ENCODE peak calls at places on chromosomes 5 and 9, in seven cellular contexts. Q is activated naive CD8-positive, alpha-beta T cell treated with anti-CD3 and anti-CD28 coated beads, Interleukin-2, amount 50 U/mL, for 24 hours; R is kidney; N is Caco-2; M is stimulated activated CD8-positive, alpha-beta memory T cell treated with anti-CD3 and anti-CD28 coated beads, Interleukin-2, amount 100 ng/mL, for 48 hours; C is stimulated activated CD4-positive, alpha-beta T cell treated with anti-CD3 and anti-CD28 coated beads, TNF-alpha, amount 100 ng/mL, for 4 hours; Y is kidney glomerular epithelial cell. H is an unnamed sample.

GRCh38 chr5:172492097-172492840 is 37.9 kb upstream of the SH3PXD2B start:
- DNase-seq in Q (no peak), R (no peak), N (no peak), M (no peak), C (no peak), Y (no peak), H (no peak)

GRCh38 chr9:129341991-129342348 is 163.9 kb upstream of the IER5L start:
- DNase-seq in Q (no peak), R (no peak), N (no peak), M (no peak), C (no peak), Y (no peak), H (no peak)

GRCh38 chr5:33721491-33722245 is 170.1 kb downstream of the ADAMTS12 start:
- DNase-seq in Q (no peak), R (no peak), N (no peak), M (no peak), C (no peak), Y (no peak), H (no peak)

GRCh38 chr5:107388111-107388861 is 282.5 kb downstream of the EFNA5 start:
- DNase-seq in Q (no peak), R (no peak), N (no peak), M (no peak), C (no peak), Y (peak), H (no peak)

GRCh38 chr5:174751154-174751990 is 27.0 kb downstream of the MSX2 start:
- DNase-seq in Q (no peak), R (peak), N (no peak), M (no peak), C (no peak), Y (no peak), H (no peak)

GRCh38 chr9:38687389-38687842 is 32.5 kb downstream of the FAM240B start:
- DNase-seq in Q (peak), R (peak), N (peak), M (no peak), C (peak), Y (peak), H (no peak)

GRCh38 chr5:78691073-78691960 is 42.7 kb upstream of the LHFPL2 start:
- DNase-seq in Q (no peak), R (no peak), N (no peak), M (no peak), C (no peak), Y (no peak), H (no peak)

GRCh38 chr5:81313686-81314085 is 12.3 kb downstream of the ZCCHC9 start:
- DNase-seq in Q (no peak), R (no peak), N (no peak), M (no peak), C (no peak), Y (no peak), H (no peak)

GRCh38 chr5:72994578-72994977 is 38.7 kb downstream of the FCHO2 start:
- DNase-seq in Q (no peak), R (no peak), N (no peak), M (no peak), C (no peak), Y (no peak), H (no peak)

GRCh38 chr5:102711525-102712240 is 43.4 kb upstream of the PAM start:
- DNase-seq in Q (no peak), R (no peak), N (no peak), M (no peak), C (no peak), Y (no peak), H (no peak)

GRCh38 chr5:149406203-149406978 is 27.3 kb upstream of the IL17B start:
- DNase-seq in Q (no peak), R (peak), N (no peak), M (no peak), C (no peak), Y (peak), H (no peak)

GRCh38 chr5:7834982-7835381 is 16.0 kb downstream of the CFAP90 start:
- DNase-seq in Q (no peak), R (no peak), N (no peak), M (no peak), C (no peak), Y (no peak), H (no peak)

GRCh38 chr9:21974542-21975409 is 19.4 kb downstream of the CDKN2A start:
- DNase-seq in Q (peak), R (peak), N (no peak), M (peak), C (peak), Y (peak), H (peak)

GRCh38 chr9:86464242-86464641 is 110.0 kb upstream of the TUT7 start:
- DNase-seq in Q (no peak), R (no peak), N (peak), M (no peak), C (no peak), Y (no peak), H (no peak)

GRCh38 chr5:38433160-38433861 is 123.1 kb downstream of the LIFR start:
- DNase-seq in Q (no peak), R (peak), N (no peak), M (no peak), C (no peak), Y (peak), H (no peak)

GRCh38 chr9:89419978-89420394 is 77.9 kb downstream of the SEMA4D start:
- DNase-seq in Q (peak), R (no peak), N (no peak), M (no peak), C (no peak), Y (no peak), H (no peak)

GRCh38 chr9:108761530-108762347 is 94.0 kb downstream of the ACTL7B start:
- DNase-seq in Q (peak), R (no peak), N (peak), M (peak), C (no peak), Y (no peak), H (peak)

GRCh38 chr5:31692561-31693221 is 53.8 kb downstream of the PDZD2 start:
- DNase-seq in Q (no peak), R (no peak), N (no peak), M (no peak), C (no peak), Y (no peak), H (no peak)

GRCh38 chr9:93655621-93656425 is 79.4 kb downstream of the PHF2 start:
- DNase-seq in Q (no peak), R (peak), N (no peak), M (no peak), C (no peak), Y (no peak), H (no peak)

H was measured in NCI-H1694 treated with DMSO at 0.1 percent for 48 hours.